ENCODE peak calls at places on chromosomes 16 and 17, in six cellular contexts. G is ascending aorta, N is M059J, X is T47D, Q is left cardiac atrium, L is HCEC 1CT. V is an unnamed sample.
A peak's percentile ranks its signal among the peaks of the same experiment; 100 is the strongest.

GRCh38 chr17:56300191-56300590 is 146.9 kb downstream of the ANKFN1 start:
- DNase-seq in G (no peak), N (no peak), X (no peak), Q (no peak), L (no peak), V (no peak)

GRCh38 chr16:22375117-22375962 is 921 bp upstream of the CDR2 start:
- DNase-seq in G (no peak), N (no peak), X (peak; percentile 10), Q (no peak), L (no peak), V (no peak)

GRCh38 chr17:41539979-41540701 is 12.0 kb upstream of the KRT19 start:
- DNase-seq in G (no peak), N (no peak), X (peak; percentile 75), Q (no peak), L (no peak), V (no peak)

GRCh38 chr17:32388613-32389459 is 38.9 kb downstream of the ZNF207 start:
- DNase-seq in G (no peak), N (no peak), X (no peak), Q (no peak), L (no peak), V (no peak)

GRCh38 chr17:8924595-8924994 is 40.9 kb downstream of the PIK3R5 start:
- DNase-seq in G (no peak), N (no peak), X (no peak), Q (no peak), L (no peak), V (no peak)

GRCh38 chr17:77206125-77206523 is 65.4 kb downstream of the SEC14L1 start:
- DNase-seq in G (peak; percentile 49), N (no peak), X (no peak), Q (no peak), L (no peak), V (no peak)

GRCh38 chr17:76260669-76261068 is 4.5 kb upstream of the UBALD2 start:
- DNase-seq in G (no peak), N (no peak), X (no peak), Q (no peak), L (no peak), V (no peak)

GRCh38 chr17:21019976-21020575 is 22.7 kb downstream of the USP22 start:
- DNase-seq in G (no peak), N (no peak), X (peak; percentile 54), Q (no peak), L (no peak), V (peak; percentile 69)

GRCh38 chr17:65222216-65222738 is 85.1 kb downstream of the RGS9 start:
- DNase-seq in G (no peak), N (peak; percentile 60), X (no peak), Q (no peak), L (peak; percentile 55), V (no peak)

GRCh38 chr17:38914741-38915638 is 10.4 kb upstream of the LASP1NB start:
- DNase-seq in G (peak; percentile 56), N (no peak), X (no peak), Q (no peak), L (no peak), V (no peak)

GRCh38 chr17:32102172-32102571 is 40.1 kb upstream of the RHOT1 start:
- DNase-seq in G (no peak), N (no peak), X (no peak), Q (no peak), L (no peak), V (no peak)

GRCh38 chr16:27843800-27844199 is 219.7 kb downstream of the GSG1L start:
- DNase-seq in G (no peak), N (peak; percentile 22), X (no peak), Q (no peak), L (no peak), V (no peak)

GRCh38 chr16:49019081-49019633 is 262.5 kb downstream of the CBLN1 start:
- DNase-seq in G (no peak), N (peak; percentile 33), X (no peak), Q (no peak), L (peak; percentile 33), V (no peak)

GRCh38 chr17:46917041-46917440 is 5.9 kb upstream of the GOSR2 start:
- DNase-seq in G (no peak), N (no peak), X (no peak), Q (no peak), L (no peak), V (no peak)

GRCh38 chr17:19448341-19449268 is 37.6 kb downstream of the RNF112 start:
- DNase-seq in G (peak; percentile 85), N (peak; percentile 94), X (no peak), Q (no peak), L (peak; percentile 97), V (peak; percentile 89)

GRCh38 chr17:44007346-44008204 is 3.2 kb downstream of the NAGS start:
- DNase-seq in G (no peak), N (peak; percentile 62), X (peak; percentile 38), Q (peak; percentile 43), L (no peak), V (no peak)

GRCh38 chr17:29379084-29379811 is 10.9 kb upstream of the TAOK1 start:
- DNase-seq in G (no peak), N (peak; percentile 22), X (peak; percentile 60), Q (no peak), L (no peak), V (peak; percentile 61)

GRCh38 chr16:72995151-72995881 is 52.6 kb downstream of the ZFHX3 start:
- DNase-seq in G (peak; percentile 59), N (no peak), X (peak; percentile 46), Q (no peak), L (no peak), V (no peak)

GRCh38 chr16:20042848-20043247 is 30.8 kb downstream of the GPR139 start:
- DNase-seq in G (no peak), N (peak; percentile 55), X (no peak), Q (no peak), L (no peak), V (no peak)

GRCh38 chr17:47872651-47873161 is 21.7 kb upstream of the SP6 start:
- DNase-seq in G (no peak), N (no peak), X (no peak), Q (no peak), L (no peak), V (no peak)

GRCh38 chr17:59111539-59111938 is 4.9 kb upstream of the TRIM37 start:
- DNase-seq in G (no peak), N (no peak), X (no peak), Q (no peak), L (no peak), V (no peak)

GRCh38 chr16:56847173-56847948 is 17.6 kb upstream of the SLC12A3 start:
- DNase-seq in G (peak; percentile 54), N (peak; percentile 45), X (no peak), Q (no peak), L (no peak), V (no peak)

GRCh38 chr17:11637796-11638195 is 39.5 kb downstream of the DNAH9 start:
- DNase-seq in G (no peak), N (no peak), X (no peak), Q (no peak), L (no peak), V (no peak)

GRCh38 chr16:1475552-1476114 is 805 bp upstream of the CLCN7 start:
- DNase-seq in G (no peak), N (no peak), X (no peak), Q (no peak), L (no peak), V (no peak)

GRCh38 chr17:58184308-58184985 is 8.1 kb upstream of the EPX start:
- DNase-seq in G (peak; percentile 38), N (peak; percentile 87), X (peak; percentile 8), Q (no peak), L (peak; percentile 58), V (no peak)

GRCh38 chr17:76791053-76791980 is 53.4 kb downstream of the MFSD11 start:
- DNase-seq in G (no peak), N (peak; percentile 90), X (peak; percentile 25), Q (no peak), L (peak; percentile 50), V (no peak)

GRCh38 chr17:6894206-6894528 is 62.6 kb upstream of the TEKT1 start:
- DNase-seq in G (no peak), N (no peak), X (no peak), Q (no peak), L (no peak), V (no peak)

GRCh38 chr16:22782299-22782698 is 31.7 kb upstream of the HS3ST2 start:
- DNase-seq in G (no peak), N (no peak), X (no peak), Q (peak; percentile 36), L (no peak), V (peak; percentile 45)

GRCh38 chr17:39194089-39194984 is 3.1 kb downstream of the CACNB1 start:
- DNase-seq in G (peak; percentile 91), N (no peak), X (no peak), Q (peak; percentile 79), L (no peak), V (peak; percentile 66)

GRCh38 chr16:11689031-11689840 is 21.0 kb downstream of the SNN start:
- DNase-seq in G (no peak), N (no peak), X (no peak), Q (no peak), L (peak; percentile 6), V (no peak)

GRCh38 chr17:1033503-1033902 is 36.6 kb downstream of the TIMM22 start:
- DNase-seq in G (no peak), N (no peak), X (no peak), Q (no peak), L (no peak), V (no peak)

GRCh38 chr17:74519951-74520553 is 11.2 kb downstream of the CD300LB start:
- DNase-seq in G (no peak), N (no peak), X (no peak), Q (no peak), L (no peak), V (peak; percentile 50)

GRCh38 chr17:15306406-15306970 is 34.9 kb downstream of the TEKT3 start:
- DNase-seq in G (no peak), N (no peak), X (no peak), Q (no peak), L (peak; percentile 34), V (no peak)

GRCh38 chr17:66178642-66179041 is 13.3 kb downstream of the CEP112 start:
- DNase-seq in G (no peak), N (no peak), X (no peak), Q (no peak), L (no peak), V (no peak)

GRCh38 chr16:29943846-29944669 is 17.8 kb upstream of the TMEM219 start:
- DNase-seq in G (no peak), N (peak; percentile 99), X (peak; percentile 89), Q (peak; percentile 45), L (peak; percentile 99), V (no peak)

GRCh38 chr17:80477647-80478478 is 1.5 kb upstream of the NPTX1 start:
- DNase-seq in G (no peak), N (no peak), X (no peak), Q (no peak), L (no peak), V (no peak)

GRCh38 chr17:83189673-83190385 is 110.4 kb downstream of the METRNL start:
- DNase-seq in G (peak; percentile 72), N (no peak), X (peak; percentile 94), Q (peak; percentile 35), L (peak; percentile 50), V (no peak)

GRCh38 chr17:48723555-48724239 is 712 bp downstream of the PRAC2 start:
- DNase-seq in G (no peak), N (no peak), X (no peak), Q (no peak), L (no peak), V (no peak)

GRCh38 chr17:60971515-60972369 is 294.1 kb downstream of the BCAS3 start:
- DNase-seq in G (no peak), N (peak; percentile 55), X (peak; percentile 71), Q (no peak), L (peak; percentile 69), V (no peak)